ENCODE peak calls at places on chromosomes 1 and 21, in five cellular contexts. One of them, this sample, is unnamed.

GRCh38 chr1:79859212-79859948 is 852.9 kb upstream of the ADGRL4 start:
- DNase-seq in adrenal gland: no peak
- DNase-seq in H9: no peak
- DNase-seq in AG09319: peak; percentile 11
- DNase-seq in foreskin keratinocyte: peak; percentile 59
- DNase-seq in this sample: peak; percentile 20

GRCh38 chr21:28439852-28440251 is 552.8 kb downstream of the LTN1 start:
- DNase-seq in H9: no peak
- DNase-seq in foreskin keratinocyte: no peak
- DNase-seq in AG09319: no peak
- DNase-seq in adrenal gland: no peak
- DNase-seq in this sample: no peak

GRCh38 chr1:243739335-243740003 is 110.6 kb downstream of the AKT3 start:
- DNase-seq in AG09319: no peak
- DNase-seq in adrenal gland: no peak
- DNase-seq in foreskin keratinocyte: no peak
- DNase-seq in H9: no peak
- DNase-seq in this sample: no peak

GRCh38 chr1:53639996-53640695 is 98.8 kb downstream of the GLIS1 start:
- DNase-seq in foreskin keratinocyte: no peak
- DNase-seq in adrenal gland: no peak
- DNase-seq in H9: no peak
- DNase-seq in AG09319: no peak
- DNase-seq in this sample: no peak

GRCh38 chr1:1305300-1306069 is 2.2 kb downstream of the ACAP3 start:
- DNase-seq in H9: peak; percentile 56
- DNase-seq in adrenal gland: peak; percentile 82
- DNase-seq in AG09319: peak; percentile 32
- DNase-seq in foreskin keratinocyte: peak; percentile 84
- DNase-seq in this sample: peak; percentile 58

GRCh38 chr1:164702216-164702615 is 143.2 kb downstream of the PBX1 start:
- DNase-seq in H9: no peak
- DNase-seq in adrenal gland: no peak
- DNase-seq in AG09319: no peak
- DNase-seq in foreskin keratinocyte: no peak
- DNase-seq in this sample: no peak

GRCh38 chr1:10045480-10046355 is 13.0 kb downstream of the UBE4B start:
- DNase-seq in H9: no peak
- DNase-seq in AG09319: no peak
- DNase-seq in foreskin keratinocyte: no peak
- DNase-seq in adrenal gland: no peak
- DNase-seq in this sample: no peak

GRCh38 chr1:31583995-31584868 is 7.9 kb downstream of the TINAGL1 start:
- DNase-seq in H9: no peak
- DNase-seq in AG09319: no peak
- DNase-seq in adrenal gland: peak; percentile 89
- DNase-seq in foreskin keratinocyte: no peak
- DNase-seq in this sample: no peak

GRCh38 chr21:17438642-17439041 is 74.2 kb upstream of the CXADR start:
- DNase-seq in adrenal gland: no peak
- DNase-seq in foreskin keratinocyte: no peak
- DNase-seq in AG09319: no peak
- DNase-seq in H9: peak; percentile 54
- DNase-seq in this sample: no peak

GRCh38 chr1:182389619-182390047 is 2.0 kb downstream of the GLUL start:
- DNase-seq in foreskin keratinocyte: no peak
- DNase-seq in AG09319: no peak
- DNase-seq in H9: no peak
- DNase-seq in adrenal gland: no peak
- DNase-seq in this sample: no peak

GRCh38 chr1:78069784-78070183 is 24.0 kb downstream of the GIPC2 start:
- DNase-seq in adrenal gland: no peak
- DNase-seq in AG09319: no peak
- DNase-seq in foreskin keratinocyte: peak; percentile 51
- DNase-seq in H9: no peak
- DNase-seq in this sample: no peak

GRCh38 chr1:221302357-221303147 is 423.3 kb downstream of the HLX start:
- DNase-seq in foreskin keratinocyte: no peak
- DNase-seq in AG09319: no peak
- DNase-seq in H9: no peak
- DNase-seq in adrenal gland: no peak
- DNase-seq in this sample: no peak

GRCh38 chr1:240402318-240402717 is 209.6 kb downstream of the GREM2 start:
- DNase-seq in foreskin keratinocyte: no peak
- DNase-seq in H9: no peak
- DNase-seq in AG09319: peak; percentile 68
- DNase-seq in adrenal gland: no peak
- DNase-seq in this sample: no peak

GRCh38 chr21:17428484-17428869 is 84.4 kb upstream of the CXADR start:
- DNase-seq in AG09319: no peak
- DNase-seq in adrenal gland: no peak
- DNase-seq in foreskin keratinocyte: no peak
- DNase-seq in H9: no peak
- DNase-seq in this sample: no peak

GRCh38 chr1:246117066-246117791 is 389.9 kb downstream of the SMYD3 start:
- DNase-seq in H9: peak; percentile 49
- DNase-seq in adrenal gland: peak; percentile 40
- DNase-seq in AG09319: peak; percentile 20
- DNase-seq in foreskin keratinocyte: no peak
- DNase-seq in this sample: no peak

GRCh38 chr1:67700692-67701410 is 15.8 kb downstream of the GADD45A start:
- DNase-seq in foreskin keratinocyte: peak; percentile 44
- DNase-seq in AG09319: no peak
- DNase-seq in adrenal gland: peak; percentile 44
- DNase-seq in H9: peak; percentile 78
- DNase-seq in this sample: no peak

GRCh38 chr1:44390277-44390676 is 14.8 kb upstream of the RNF220 start:
- DNase-seq in H9: no peak
- DNase-seq in AG09319: peak; percentile 27
- DNase-seq in foreskin keratinocyte: no peak
- DNase-seq in adrenal gland: no peak
- DNase-seq in this sample: peak; percentile 47

GRCh38 chr1:116504308-116505156 is 66.3 kb downstream of the CD58 start:
- DNase-seq in foreskin keratinocyte: peak; percentile 58
- DNase-seq in H9: no peak
- DNase-seq in AG09319: no peak
- DNase-seq in adrenal gland: peak; percentile 67
- DNase-seq in this sample: no peak

GRCh38 chr1:113981962-113982931 is 3.0 kb downstream of the OLFML3 start:
- DNase-seq in adrenal gland: peak; percentile 58
- DNase-seq in foreskin keratinocyte: no peak
- DNase-seq in AG09319: peak; percentile 72
- DNase-seq in H9: peak; percentile 35
- DNase-seq in this sample: peak; percentile 69

GRCh38 chr1:37989381-37989930 is 366 bp downstream of the SF3A3 start:
- DNase-seq in AG09319: no peak
- DNase-seq in H9: peak; percentile 57
- DNase-seq in foreskin keratinocyte: no peak
- DNase-seq in adrenal gland: peak; percentile 52
- DNase-seq in this sample: no peak

GRCh38 chr21:34579411-34579810 is 35.5 kb downstream of the RCAN1 start:
- DNase-seq in foreskin keratinocyte: peak; percentile 69
- DNase-seq in adrenal gland: no peak
- DNase-seq in AG09319: no peak
- DNase-seq in H9: no peak
- DNase-seq in this sample: peak; percentile 39

GRCh38 chr1:203467550-203467921 is 8.1 kb upstream of the PRELP start:
- DNase-seq in foreskin keratinocyte: no peak
- DNase-seq in adrenal gland: peak; percentile 71
- DNase-seq in AG09319: no peak
- DNase-seq in H9: no peak
- DNase-seq in this sample: no peak

GRCh38 chr1:107122241-107122640 is 18.6 kb upstream of the NTNG1 start:
- DNase-seq in AG09319: no peak
- DNase-seq in foreskin keratinocyte: no peak
- DNase-seq in H9: no peak
- DNase-seq in adrenal gland: no peak
- DNase-seq in this sample: no peak

GRCh38 chr1:61085191-61086086 is 3.1 kb downstream of the NFIA start:
- DNase-seq in foreskin keratinocyte: no peak
- DNase-seq in AG09319: no peak
- DNase-seq in adrenal gland: no peak
- DNase-seq in H9: no peak
- DNase-seq in this sample: no peak

GRCh38 chr1:24275510-24275909 is 43.6 kb upstream of the GRHL3 start:
- DNase-seq in AG09319: no peak
- DNase-seq in H9: no peak
- DNase-seq in foreskin keratinocyte: no peak
- DNase-seq in adrenal gland: no peak
- DNase-seq in this sample: no peak

GRCh38 chr1:14706656-14707055 is 108.2 kb downstream of the KAZN start:
- DNase-seq in adrenal gland: no peak
- DNase-seq in H9: no peak
- DNase-seq in foreskin keratinocyte: no peak
- DNase-seq in AG09319: no peak
- DNase-seq in this sample: no peak

GRCh38 chr1:32944180-32944579 is 20.4 kb downstream of the RNF19B start:
- DNase-seq in foreskin keratinocyte: no peak
- DNase-seq in AG09319: no peak
- DNase-seq in H9: no peak
- DNase-seq in adrenal gland: no peak
- DNase-seq in this sample: no peak